ENCODE peak calls at places on chromosome 3, in nine cellular contexts. E, W, I, R, X, J, O, D and N are unnamed samples.

GRCh38 chr3:174863488-174863887 is 4.4 kb downstream of the NAALADL2 start:
- DNase-seq in R (no peak), D (no peak), J (no peak), O (no peak), E (no peak), X (no peak), W (no peak), I (no peak), N (no peak)

GRCh38 chr3:165195226-165195625 is 958 bp downstream of the SLITRK3 start:
- DNase-seq in J (no peak), X (no peak), O (no peak), R (no peak), D (no peak), W (no peak), I (no peak), E (peak), N (no peak)

GRCh38 chr3:196220587-196220986 is 4.3 kb downstream of the SLC51A start:
- DNase-seq in X (no peak), I (no peak), E (no peak), O (no peak), D (no peak), W (no peak), J (no peak), R (no peak), N (no peak)

GRCh38 chr3:58135712-58136543 is 74.8 kb downstream of the DNASE1L3 start:
- DNase-seq in I (no peak), J (no peak), R (peak), W (no peak), D (no peak), O (no peak), X (no peak), E (no peak), N (no peak)

GRCh38 chr3:191234216-191234615 is 35.2 kb downstream of the OSTN start:
- DNase-seq in J (no peak), E (no peak), I (no peak), R (no peak), D (no peak), O (no peak), W (no peak), X (no peak), N (no peak)

GRCh38 chr3:108345492-108346205 is 49.3 kb downstream of the HHLA2 start:
- DNase-seq in O (no peak), I (no peak), X (peak), R (no peak), D (no peak), W (no peak), E (no peak), J (no peak), N (no peak)

GRCh38 chr3:12187448-12188327 is 29.0 kb upstream of the TIMP4 start:
- DNase-seq in J (peak), D (peak), I (no peak), R (peak), O (no peak), X (no peak), W (no peak), E (no peak), N (no peak)

GRCh38 chr3:42277676-42278075 is 11.7 kb upstream of the CCK start:
- DNase-seq in R (no peak), J (no peak), O (no peak), D (no peak), E (no peak), X (no peak), I (no peak), W (no peak), N (no peak)

GRCh38 chr3:58260733-58261132 is 23.1 kb downstream of the ABHD6 start:
- DNase-seq in O (no peak), I (no peak), W (no peak), X (no peak), D (no peak), R (no peak), E (no peak), J (no peak), N (no peak)

GRCh38 chr3:100039075-100039474 is 75.2 kb downstream of the FILIP1L start:
- DNase-seq in R (no peak), X (no peak), E (no peak), I (no peak), D (no peak), W (no peak), O (no peak), J (no peak), N (no peak)

GRCh38 chr3:123883656-123884257 is 375 bp downstream of the MYLK start:
- DNase-seq in D (no peak), X (no peak), J (no peak), O (no peak), E (peak), R (no peak), I (no peak), W (no peak), N (no peak)

GRCh38 chr3:182618981-182619591 is 174.2 kb upstream of the ATP11B start:
- DNase-seq in D (no peak), W (no peak), R (no peak), X (peak), I (peak), E (no peak), O (no peak), J (no peak), N (no peak)

GRCh38 chr3:25428003-25428861 is at the start of gene RARB:
- DNase-seq in W (peak), I (peak), D (no peak), R (peak), O (no peak), E (peak), J (peak), X (peak), N (no peak)

GRCh38 chr3:99578339-99578970 is 59.9 kb upstream of the COL8A1 start:
- DNase-seq in X (no peak), I (no peak), D (no peak), W (no peak), E (no peak), J (no peak), R (no peak), O (no peak), N (no peak)

GRCh38 chr3:126493051-126493450 is 17.4 kb upstream of the ZXDC start:
- DNase-seq in X (no peak), E (no peak), W (no peak), I (no peak), O (no peak), D (no peak), J (no peak), R (no peak), N (no peak)

GRCh38 chr3:52173101-52173500 is 18.9 kb upstream of the POC1A start:
- DNase-seq in D (no peak), O (no peak), W (no peak), J (no peak), X (no peak), E (no peak), I (no peak), R (no peak), N (no peak)

GRCh38 chr3:55166577-55167555 is 239.0 kb upstream of the LRTM1 start:
- DNase-seq in D (no peak), O (no peak), I (no peak), X (no peak), J (no peak), W (no peak), R (no peak), E (no peak), N (no peak)

GRCh38 chr3:189593581-189593980 is 37.6 kb upstream of the TP63 start:
- DNase-seq in O (no peak), D (no peak), J (no peak), R (no peak), E (no peak), I (no peak), W (no peak), X (no peak), N (no peak)

GRCh38 chr3:152021951-152022461 is 148.6 kb downstream of the SUCNR1 start:
- DNase-seq in R (no peak), W (no peak), D (no peak), O (no peak), I (no peak), E (no peak), X (no peak), J (no peak), N (no peak)

GRCh38 chr3:53354945-53355498 is 7.7 kb upstream of the DCP1A start:
- DNase-seq in D (no peak), O (no peak), E (no peak), I (no peak), J (no peak), X (no peak), W (no peak), R (no peak), N (no peak)

GRCh38 chr3:85148056-85148455 is 189.3 kb downstream of the CADM2 start:
- DNase-seq in X (peak), D (no peak), E (no peak), I (peak), J (no peak), R (no peak), O (no peak), W (peak), N (no peak)

GRCh38 chr3:42547401-42547945 is 34.3 kb downstream of the SEC22C start:
- DNase-seq in J (peak), E (peak), I (peak), W (peak), R (peak), O (peak), D (peak), X (peak), N (peak)

GRCh38 chr3:37967252-37967881 is 23.2 kb upstream of the VILL start:
- DNase-seq in O (no peak), E (peak), I (no peak), J (peak), D (peak), X (peak), R (peak), W (peak), N (peak)